ENCODE peak calls at places on chromosomes 3 and 15, in six cellular contexts. B is Panc1, C is breast epithelium, D is PC-9, G is heart right ventricle, P is ovary. N is an unnamed sample. For H3K36me3, the result is how much of the 10 kb centered on the place peaks cover.

GRCh38 chr3:14685204-14685603 is 10.3 kb downstream of the C3orf20 start:
- DNase-seq in C (no peak), D (no peak), G (no peak), P (no peak), B (no peak), N (no peak)

GRCh38 chr15:89150762-89151305 is 62.6 kb downstream of the ABHD2 start:
- DNase-seq in C (no peak), B (no peak), D (no peak), P (no peak), G (no peak), N (no peak)

GRCh38 chr3:179068779-179069530 is 2.7 kb downstream of the ZMAT3 start:
- DNase-seq in G (no peak), P (no peak), C (no peak), B (no peak), D (no peak), N (no peak)

GRCh38 chr3:193660698-193661400 is 67.8 kb downstream of the OPA1 start:
- DNase-seq in C (no peak), G (no peak), P (no peak), B (no peak), D (no peak), N (no peak)

GRCh38 chr15:79858469-79858868 is 38.3 kb downstream of the MTHFS start:
- DNase-seq in C (no peak), G (no peak), B (no peak), P (no peak), D (no peak), N (no peak)

GRCh38 chr3:132283440-132283839 is 33.8 kb upstream of the ACP3 start:
- DNase-seq in B (no peak), P (no peak), C (no peak), G (no peak), D (peak), N (no peak)

GRCh38 chr3:168288511-168289268 is 193.0 kb upstream of the GOLIM4 start:
- DNase-seq in C (no peak), B (no peak), P (no peak), D (no peak), G (no peak), N (no peak)

GRCh38 chr3:36696799-36697198 is 67.6 kb downstream of the DCLK3 start:
- DNase-seq in C (no peak), D (no peak), P (no peak), B (no peak), G (no peak), N (no peak)

GRCh38 chr3:481680-482079 is 285.1 kb downstream of the CHL1 start:
- DNase-seq in G (no peak), P (no peak), B (no peak), C (no peak), D (no peak), N (no peak)

GRCh38 chr3:172341482-172342059 is 106.7 kb downstream of the GHSR start:
- DNase-seq in D (peak), P (no peak), C (no peak), G (no peak), B (peak), N (no peak)

GRCh38 chr3:194865081-194865480 is 179.4 kb downstream of the FAM43A start:
- DNase-seq in D (no peak), P (no peak), G (no peak), C (no peak), B (no peak), N (no peak)

GRCh38 chr15:100252779-100253417 is 88.9 kb downstream of the ADAMTS17 start:
- DNase-seq in G (no peak), D (no peak), B (no peak), P (no peak), C (no peak), N (no peak)

GRCh38 chr15:58438956-58439355 is 7.2 kb downstream of the LIPC start:
- DNase-seq in B (no peak), G (no peak), C (peak), P (no peak), D (peak), N (no peak)

GRCh38 chr3:58532794-58533220 is 4.2 kb downstream of the ACOX2 start:
- DNase-seq in C (peak), D (peak), P (peak), B (peak), G (peak), N (peak)

GRCh38 chr3:54434761-54435160 is 312.4 kb downstream of the CACNA2D3 start:
- DNase-seq in C (no peak), B (no peak), G (no peak), D (no peak), P (no peak), N (no peak)

GRCh38 chr3:54427951-54428871 is 305.9 kb downstream of the CACNA2D3 start:
- DNase-seq in G (no peak), P (peak), B (peak), D (no peak), C (peak), N (peak)

GRCh38 chr3:54432975-54433374 is 310.6 kb downstream of the CACNA2D3 start:
- DNase-seq in B (no peak), D (no peak), P (no peak), G (no peak), C (no peak), N (no peak)

DNA sequence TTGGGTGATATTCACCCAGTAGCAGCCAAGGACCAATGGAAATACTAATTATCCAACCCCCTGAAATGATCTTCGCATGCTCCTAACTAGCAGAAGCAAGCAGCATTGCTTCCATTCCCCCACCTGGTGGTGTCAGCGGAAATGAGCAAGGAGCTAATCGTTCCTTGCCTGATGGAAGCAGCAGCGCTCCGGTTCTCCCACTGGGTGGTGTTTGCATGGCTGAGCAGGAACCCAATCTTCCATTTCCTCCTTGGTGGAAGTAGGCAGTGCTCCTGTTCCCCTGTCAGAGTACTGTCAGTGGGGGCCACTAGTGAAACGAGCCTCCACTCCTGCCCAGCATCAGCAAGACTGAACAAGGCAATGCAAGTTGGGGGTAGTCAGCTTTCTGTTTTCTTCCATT is 311.5 kb downstream of the CACNA2D3 start:
- DNase-seq in D (no peak), P (no peak), C (no peak), B (no peak), G (no peak), N (no peak)
- TF ChIP-seq CTCF in D (no peak), P (no peak), C (no peak), B (peak), G (no peak), N (no peak)

GRCh38 chr3:47004369-47005211 is 25.1 kb downstream of the NBEAL2 start:
- DNase-seq in P (peak), B (no peak), C (no peak), D (no peak), G (peak), N (no peak)
- H3K36me3 ChIP-seq in P (under half), B (under half), C (under half), D (under half), G (half or more), N (under half)

GRCh38 chr15:84869510-84869909 is 15.0 kb upstream of the SLC28A1 start:
- DNase-seq in P (no peak), B (no peak), D (no peak), C (no peak), G (no peak), N (no peak)
- TF ChIP-seq CTCF in P (no peak), B (no peak), D (no peak), C (no peak), G (no peak), N (no peak)

GRCh38 chr3:47503033-47503432 is 10.5 kb downstream of the ELP6 start:
- DNase-seq in G (no peak), C (no peak), B (no peak), D (no peak), P (no peak), N (no peak)

GRCh38 chr3:47504113-47504512 is 9.4 kb downstream of the ELP6 start:
- DNase-seq in D (no peak), P (peak), B (no peak), G (no peak), C (no peak), N (no peak)
- H3K36me3 ChIP-seq in D (under half), P (under half), B (under half), G (half or more), C (under half), N (under half)

DNA sequence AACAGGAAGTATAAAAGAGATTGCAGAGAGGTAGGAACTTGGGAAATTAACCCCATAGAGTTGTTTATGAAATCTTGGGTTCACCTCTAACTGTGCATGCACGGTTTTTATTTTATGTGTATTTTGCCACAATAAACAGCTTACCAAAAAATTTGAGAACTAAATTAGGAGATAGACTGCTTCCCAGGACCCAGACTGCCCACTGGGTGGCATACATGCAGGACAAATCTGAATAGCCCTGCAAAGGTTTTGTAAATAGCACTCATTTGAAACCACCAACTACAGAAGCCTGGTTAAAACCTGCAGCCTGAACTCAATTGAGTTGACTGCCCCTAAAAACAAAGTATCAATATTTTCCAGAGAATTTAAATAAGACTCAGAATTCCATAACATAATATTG is 96.4 kb upstream of the SLCO2A1 start:
- DNase-seq in P (no peak), D (no peak), B (no peak), G (no peak), C (no peak), N (no peak)
- TF ChIP-seq CTCF in P (no peak), D (no peak), B (peak), G (no peak), C (no peak), N (no peak)

GRCh38 chr3:47681016-47681415 is 100.7 kb downstream of the SMARCC1 start:
- DNase-seq in G (no peak), P (no peak), C (no peak), B (no peak), D (no peak), N (no peak)

GRCh38 chr3:47688488-47688887 is 93.2 kb downstream of the SMARCC1 start:
- DNase-seq in B (no peak), D (no peak), P (no peak), C (no peak), G (no peak), N (no peak)

DNA sequence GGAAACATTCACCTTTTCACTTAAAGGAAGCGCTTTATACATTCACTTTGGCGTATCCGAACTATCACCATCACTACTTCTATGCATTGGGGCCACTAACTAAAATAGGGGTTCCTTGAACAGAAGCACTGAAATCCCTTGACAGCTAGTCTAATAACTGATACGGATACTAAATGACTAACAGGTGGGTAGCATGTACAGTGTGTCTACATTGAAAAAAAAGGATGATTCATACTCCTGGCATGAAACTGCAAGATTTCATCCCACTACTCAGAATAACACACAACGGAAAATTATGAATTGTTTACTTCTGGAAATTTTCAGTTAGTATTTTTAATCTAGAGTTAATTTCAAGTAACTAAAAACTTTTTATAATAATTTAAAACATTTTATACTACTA is 96.7 kb downstream of the SMARCC1 start:
- DNase-seq in G (no peak), D (no peak), P (no peak), B (no peak), C (no peak), N (no peak)
- H3K36me3 ChIP-seq in G (half or more), D (under half), P (under half), B (under half), C (under half), N (under half)

GRCh38 chr3:72189344-72189743 is 404.4 kb upstream of the PROK2 start:
- DNase-seq in C (no peak), B (no peak), P (no peak), G (no peak), D (no peak), N (no peak)

GRCh38 chr3:72185549-72186484 is 400.9 kb upstream of the PROK2 start:
- DNase-seq in B (no peak), P (no peak), D (no peak), G (no peak), C (no peak), N (no peak)

GRCh38 chr3:72183489-72183888 is 398.5 kb upstream of the PROK2 start:
- DNase-seq in C (no peak), G (no peak), B (no peak), D (no peak), P (no peak), N (no peak)

GRCh38 chr3:72187131-72187530 is 402.2 kb upstream of the PROK2 start:
- DNase-seq in P (no peak), B (no peak), C (no peak), G (no peak), D (no peak), N (no peak)

GRCh38 chr3:72186485-72186864 is 401.5 kb upstream of the PROK2 start:
- DNase-seq in C (no peak), B (no peak), P (no peak), D (no peak), G (no peak), N (no peak)
- TF ChIP-seq CTCF in C (no peak), B (no peak), P (no peak), D (no peak), G (no peak), N (no peak)

DNA sequence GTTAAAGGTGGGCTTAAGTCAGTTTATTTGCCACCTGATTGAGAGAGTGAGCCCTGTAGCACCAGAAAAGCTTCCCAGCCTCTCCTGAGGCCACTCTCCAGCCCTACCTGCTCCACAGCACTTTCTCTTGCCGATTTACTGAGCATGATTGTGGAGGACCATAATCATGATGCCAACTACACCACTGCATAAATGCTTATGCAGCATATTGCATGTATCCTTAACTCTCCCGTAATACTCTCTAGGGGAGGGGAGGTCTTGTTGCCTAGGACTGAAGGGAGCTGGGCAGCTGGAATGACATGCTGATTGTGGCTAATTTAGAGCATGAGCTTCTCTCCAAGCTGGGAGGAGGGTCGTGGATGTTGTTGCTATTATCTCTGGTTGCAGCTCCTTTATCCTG is 54.3 kb downstream of the GPD1L start:
- DNase-seq in C (no peak), G (no peak), P (no peak), D (no peak), B (no peak), N (no peak)
- H3K36me3 ChIP-seq in C (under half), G (half or more), P (under half), D (under half), B (under half), N (under half)

DNA sequence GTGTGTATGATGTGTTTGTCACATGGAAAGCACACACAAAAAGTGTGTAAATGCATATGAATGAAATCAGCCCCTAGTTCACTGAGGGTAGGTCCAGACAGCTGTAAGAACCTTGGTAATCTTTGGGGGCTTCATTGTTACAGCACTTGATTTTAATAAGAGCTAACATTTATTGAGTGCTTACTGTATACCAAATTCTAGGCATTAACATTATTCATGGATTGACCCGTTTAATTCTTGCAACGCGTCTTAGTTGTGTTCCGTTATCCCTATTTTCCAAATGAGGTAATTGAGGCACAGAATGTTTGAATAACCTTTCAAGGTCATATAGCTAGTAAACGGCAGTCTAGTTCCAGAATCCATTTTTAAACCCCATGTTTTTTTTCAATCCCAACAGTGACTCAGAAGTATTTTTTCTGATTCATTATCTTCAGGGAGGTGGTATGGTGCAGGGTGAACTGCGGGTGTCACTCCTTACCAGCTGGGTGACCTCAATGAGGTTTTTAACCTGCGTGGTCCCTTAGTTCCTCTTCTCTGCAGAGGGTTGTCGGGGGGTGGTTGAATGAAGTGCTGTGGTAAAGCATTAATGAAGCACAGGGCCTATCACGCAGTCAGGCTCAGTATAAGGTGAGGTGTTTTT is 14.2 kb downstream of the RAB8B start:
- DNase-seq in G (no peak), C (no peak), B (no peak), P (no peak), D (no peak), N (no peak)
- TF ChIP-seq CTCF in G (no peak), C (no peak), B (peak), P (no peak), D (no peak), N (no peak)

N was measured in right lobe of liver.